ENCODE peak calls at places on chromosomes 1 and 21, in seven cellular contexts. One of them, this sample, is unnamed. For H3K9me3 and H3K27me3, the result is how much of the 10 kb centered on the place peaks cover.

GRCh38 chr21:41611966-41612606 is 104.1 kb upstream of the TMPRSS2 start:
- DNase-seq in CD4-positive, alpha-beta T cell: no peak
- DNase-seq in breast epithelium: peak
- DNase-seq in PC-3: peak
- DNase-seq in esophagus squamous epithelium: no peak
- DNase-seq in psoas muscle: no peak
- DNase-seq in Panc1: peak
- DNase-seq in this sample: peak

GRCh38 chr1:86416343-86416742 is 7.6 kb upstream of the CLCA2 start:
- DNase-seq in CD4-positive, alpha-beta T cell: no peak
- DNase-seq in breast epithelium: no peak
- DNase-seq in PC-3: no peak
- DNase-seq in esophagus squamous epithelium: no peak
- DNase-seq in psoas muscle: no peak
- DNase-seq in Panc1: no peak
- DNase-seq in this sample: no peak

GRCh38 chr1:235556807-235557206 is 52.6 kb upstream of the B3GALNT2 start:
- DNase-seq in CD4-positive, alpha-beta T cell: no peak
- DNase-seq in breast epithelium: no peak
- DNase-seq in PC-3: no peak
- DNase-seq in esophagus squamous epithelium: no peak
- DNase-seq in psoas muscle: no peak
- DNase-seq in Panc1: no peak
- DNase-seq in this sample: no peak

GRCh38 chr1:40032240-40032891 is 8.2 kb upstream of the CAP1 start:
- DNase-seq in CD4-positive, alpha-beta T cell: peak
- DNase-seq in breast epithelium: peak
- DNase-seq in PC-3: peak
- DNase-seq in esophagus squamous epithelium: no peak
- DNase-seq in psoas muscle: peak
- DNase-seq in Panc1: peak
- DNase-seq in this sample: no peak

GRCh38 chr1:203264052-203264501 is 34.6 kb upstream of the CHIT1 start:
- DNase-seq in CD4-positive, alpha-beta T cell: no peak
- DNase-seq in breast epithelium: peak
- DNase-seq in PC-3: no peak
- DNase-seq in esophagus squamous epithelium: no peak
- DNase-seq in psoas muscle: no peak
- DNase-seq in Panc1: no peak
- DNase-seq in this sample: no peak

GRCh38 chr1:84412316-84412942 is 14.1 kb downstream of the DNASE2B start:
- DNase-seq in CD4-positive, alpha-beta T cell: no peak
- DNase-seq in breast epithelium: no peak
- DNase-seq in PC-3: no peak
- DNase-seq in esophagus squamous epithelium: no peak
- DNase-seq in psoas muscle: no peak
- DNase-seq in Panc1: no peak
- DNase-seq in this sample: no peak

GRCh38 chr1:20279507-20279906 is 11.2 kb upstream of the VWA5B1 start:
- DNase-seq in CD4-positive, alpha-beta T cell: no peak
- DNase-seq in breast epithelium: peak
- DNase-seq in PC-3: peak
- DNase-seq in esophagus squamous epithelium: no peak
- DNase-seq in psoas muscle: no peak
- DNase-seq in Panc1: no peak
- DNase-seq in this sample: no peak

GRCh38 chr1:11804666-11805453 is 904 bp downstream of the MTHFR start:
- DNase-seq in CD4-positive, alpha-beta T cell: peak
- DNase-seq in breast epithelium: no peak
- DNase-seq in PC-3: peak
- DNase-seq in esophagus squamous epithelium: no peak
- DNase-seq in psoas muscle: no peak
- DNase-seq in Panc1: no peak
- DNase-seq in this sample: no peak

GRCh38 chr1:219669556-219669955 is 56.7 kb upstream of the ZC3H11B start:
- DNase-seq in CD4-positive, alpha-beta T cell: no peak
- DNase-seq in breast epithelium: no peak
- DNase-seq in PC-3: peak
- DNase-seq in esophagus squamous epithelium: no peak
- DNase-seq in psoas muscle: no peak
- DNase-seq in Panc1: no peak
- DNase-seq in this sample: no peak

GRCh38 chr1:219670426-219671149 is 57.7 kb upstream of the ZC3H11B start:
- DNase-seq in CD4-positive, alpha-beta T cell: no peak
- DNase-seq in breast epithelium: no peak
- DNase-seq in PC-3: peak
- DNase-seq in esophagus squamous epithelium: no peak
- DNase-seq in psoas muscle: peak
- DNase-seq in Panc1: no peak
- DNase-seq in this sample: no peak

GRCh38 chr1:219666242-219666641 is 53.3 kb upstream of the ZC3H11B start:
- DNase-seq in CD4-positive, alpha-beta T cell: no peak
- DNase-seq in breast epithelium: no peak
- DNase-seq in PC-3: peak
- DNase-seq in esophagus squamous epithelium: no peak
- DNase-seq in psoas muscle: no peak
- DNase-seq in Panc1: no peak
- DNase-seq in this sample: no peak

GRCh38 chr1:219669042-219669441 is 56.1 kb upstream of the ZC3H11B start:
- DNase-seq in CD4-positive, alpha-beta T cell: no peak
- DNase-seq in breast epithelium: no peak
- DNase-seq in PC-3: peak
- DNase-seq in esophagus squamous epithelium: no peak
- DNase-seq in psoas muscle: no peak
- DNase-seq in Panc1: no peak
- DNase-seq in this sample: no peak

GRCh38 chr1:219668446-219668845 is 55.5 kb upstream of the ZC3H11B start:
- DNase-seq in CD4-positive, alpha-beta T cell: no peak
- DNase-seq in breast epithelium: no peak
- DNase-seq in PC-3: no peak
- DNase-seq in esophagus squamous epithelium: no peak
- DNase-seq in psoas muscle: no peak
- DNase-seq in Panc1: no peak
- DNase-seq in this sample: no peak
- H3K9me3 ChIP-seq in CD4-positive, alpha-beta T cell: under half
- H3K9me3 ChIP-seq in breast epithelium: under half
- H3K9me3 ChIP-seq in PC-3: under half
- H3K9me3 ChIP-seq in esophagus squamous epithelium: under half
- H3K9me3 ChIP-seq in psoas muscle: under half
- H3K9me3 ChIP-seq in Panc1: under half
- H3K9me3 ChIP-seq in this sample: under half

GRCh38 chr1:15252547-15252835 is 5.5 kb downstream of the FHAD1 start:
- DNase-seq in CD4-positive, alpha-beta T cell: no peak
- DNase-seq in breast epithelium: no peak
- DNase-seq in PC-3: no peak
- DNase-seq in esophagus squamous epithelium: no peak
- DNase-seq in psoas muscle: no peak
- DNase-seq in Panc1: no peak
- DNase-seq in this sample: no peak

GRCh38 chr1:15256584-15256983 is 9.6 kb downstream of the FHAD1 start:
- DNase-seq in CD4-positive, alpha-beta T cell: no peak
- DNase-seq in breast epithelium: no peak
- DNase-seq in PC-3: no peak
- DNase-seq in esophagus squamous epithelium: no peak
- DNase-seq in psoas muscle: no peak
- DNase-seq in Panc1: no peak
- DNase-seq in this sample: no peak

GRCh38 chr1:15254521-15254920 is 7.5 kb downstream of the FHAD1 start:
- DNase-seq in CD4-positive, alpha-beta T cell: no peak
- DNase-seq in breast epithelium: no peak
- DNase-seq in PC-3: no peak
- DNase-seq in esophagus squamous epithelium: no peak
- DNase-seq in psoas muscle: no peak
- DNase-seq in Panc1: no peak
- DNase-seq in this sample: no peak

GRCh38 chr1:15257309-15257708 is 10.3 kb downstream of the FHAD1 start:
- DNase-seq in CD4-positive, alpha-beta T cell: no peak
- DNase-seq in breast epithelium: no peak
- DNase-seq in PC-3: no peak
- DNase-seq in esophagus squamous epithelium: no peak
- DNase-seq in psoas muscle: no peak
- DNase-seq in Panc1: no peak
- DNase-seq in this sample: no peak

DNA sequence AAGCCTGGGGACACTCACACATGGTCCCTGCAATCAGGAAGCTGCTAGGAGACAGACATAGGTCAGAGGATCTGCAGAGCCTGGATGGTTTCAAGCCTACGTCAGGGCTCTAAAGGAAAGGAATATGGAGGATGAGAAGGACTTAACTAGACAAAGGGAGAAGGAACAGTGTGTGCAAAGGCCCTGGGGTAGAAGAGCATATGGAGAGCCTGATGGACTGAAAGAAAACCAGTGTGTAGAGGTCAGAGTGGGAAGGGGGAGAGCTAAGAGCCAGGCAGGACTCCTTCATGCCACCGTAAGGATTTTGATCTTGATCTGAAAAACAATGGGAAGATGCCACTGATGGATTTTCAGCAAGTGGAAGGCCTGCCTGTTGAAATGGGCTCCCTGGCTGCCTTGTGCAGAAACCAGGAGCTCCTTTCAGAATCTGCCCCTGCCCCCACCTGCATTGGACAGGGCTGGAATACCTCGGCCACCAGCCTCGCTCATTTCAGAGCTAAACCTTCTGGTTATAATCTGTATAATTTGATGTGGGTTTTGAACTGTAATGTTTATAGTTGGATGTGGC is 8.6 kb downstream of the FHAD1 start:
- DNase-seq in CD4-positive, alpha-beta T cell: no peak
- DNase-seq in breast epithelium: no peak
- DNase-seq in PC-3: no peak
- DNase-seq in esophagus squamous epithelium: no peak
- DNase-seq in psoas muscle: no peak
- DNase-seq in Panc1: no peak
- DNase-seq in this sample: no peak
- H3K27me3 ChIP-seq in CD4-positive, alpha-beta T cell: under half
- H3K27me3 ChIP-seq in breast epithelium: under half
- H3K27me3 ChIP-seq in PC-3: under half
- H3K27me3 ChIP-seq in esophagus squamous epithelium: under half
- H3K27me3 ChIP-seq in psoas muscle: under half
- H3K27me3 ChIP-seq in Panc1: under half
- H3K27me3 ChIP-seq in this sample: under half

GRCh38 chr21:28233536-28234220 is 759.0 kb downstream of the LTN1 start:
- DNase-seq in CD4-positive, alpha-beta T cell: no peak
- DNase-seq in breast epithelium: no peak
- DNase-seq in PC-3: no peak
- DNase-seq in esophagus squamous epithelium: no peak
- DNase-seq in psoas muscle: no peak
- DNase-seq in Panc1: no peak
- DNase-seq in this sample: no peak

GRCh38 chr21:28230559-28230958 is 762.1 kb downstream of the LTN1 start:
- DNase-seq in CD4-positive, alpha-beta T cell: no peak
- DNase-seq in breast epithelium: no peak
- DNase-seq in PC-3: peak
- DNase-seq in esophagus squamous epithelium: no peak
- DNase-seq in psoas muscle: no peak
- DNase-seq in Panc1: no peak
- DNase-seq in this sample: no peak

GRCh38 chr21:28237661-28238060 is 755.0 kb downstream of the LTN1 start:
- DNase-seq in CD4-positive, alpha-beta T cell: no peak
- DNase-seq in breast epithelium: no peak
- DNase-seq in PC-3: no peak
- DNase-seq in esophagus squamous epithelium: no peak
- DNase-seq in psoas muscle: no peak
- DNase-seq in Panc1: no peak
- DNase-seq in this sample: no peak

GRCh38 chr21:28239345-28239744 is 753.3 kb downstream of the LTN1 start:
- DNase-seq in CD4-positive, alpha-beta T cell: no peak
- DNase-seq in breast epithelium: peak
- DNase-seq in PC-3: no peak
- DNase-seq in esophagus squamous epithelium: no peak
- DNase-seq in psoas muscle: no peak
- DNase-seq in Panc1: no peak
- DNase-seq in this sample: no peak

DNA sequence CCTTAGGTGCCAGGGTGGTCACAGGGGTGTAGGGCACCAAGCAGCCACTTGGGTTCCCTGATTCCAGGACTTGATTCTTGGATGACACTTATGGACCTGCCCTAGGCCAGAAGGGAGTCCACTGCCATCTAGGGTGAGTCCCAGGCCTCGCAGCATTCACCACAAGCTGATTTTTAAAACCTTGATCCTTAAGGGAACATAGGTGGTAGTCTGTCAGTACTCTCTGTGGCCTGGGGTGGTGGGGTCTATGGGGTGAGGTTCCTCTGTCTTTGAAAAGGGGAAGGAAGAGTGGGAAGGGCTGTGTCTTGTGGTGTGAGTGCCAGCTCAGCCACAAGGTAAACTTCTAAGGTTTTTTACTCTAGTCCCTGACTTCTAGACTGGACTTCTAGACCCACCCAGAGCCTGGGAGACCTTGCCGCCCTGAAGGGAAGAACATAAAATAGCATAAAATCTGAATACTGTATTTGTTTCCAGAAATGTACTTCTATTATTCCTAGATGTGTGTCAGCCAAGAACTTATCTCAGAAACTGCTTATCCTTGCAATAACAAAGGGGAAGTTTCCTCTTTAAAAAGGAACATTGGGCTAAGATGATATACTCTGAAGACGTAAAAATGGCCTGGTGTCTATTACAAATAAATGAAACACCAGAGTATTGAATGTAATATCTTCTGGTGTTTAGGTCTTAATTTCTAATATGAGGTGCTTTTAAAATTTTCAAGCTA is 757.3 kb downstream of the LTN1 start:
- DNase-seq in CD4-positive, alpha-beta T cell: no peak
- DNase-seq in breast epithelium: no peak
- DNase-seq in PC-3: no peak
- DNase-seq in esophagus squamous epithelium: no peak
- DNase-seq in psoas muscle: no peak
- DNase-seq in Panc1: no peak
- DNase-seq in this sample: no peak
- H3K9me3 ChIP-seq in CD4-positive, alpha-beta T cell: under half
- H3K9me3 ChIP-seq in breast epithelium: under half
- H3K9me3 ChIP-seq in PC-3: under half
- H3K9me3 ChIP-seq in esophagus squamous epithelium: under half
- H3K9me3 ChIP-seq in psoas muscle: under half
- H3K9me3 ChIP-seq in Panc1: under half
- H3K9me3 ChIP-seq in this sample: under half

DNA sequence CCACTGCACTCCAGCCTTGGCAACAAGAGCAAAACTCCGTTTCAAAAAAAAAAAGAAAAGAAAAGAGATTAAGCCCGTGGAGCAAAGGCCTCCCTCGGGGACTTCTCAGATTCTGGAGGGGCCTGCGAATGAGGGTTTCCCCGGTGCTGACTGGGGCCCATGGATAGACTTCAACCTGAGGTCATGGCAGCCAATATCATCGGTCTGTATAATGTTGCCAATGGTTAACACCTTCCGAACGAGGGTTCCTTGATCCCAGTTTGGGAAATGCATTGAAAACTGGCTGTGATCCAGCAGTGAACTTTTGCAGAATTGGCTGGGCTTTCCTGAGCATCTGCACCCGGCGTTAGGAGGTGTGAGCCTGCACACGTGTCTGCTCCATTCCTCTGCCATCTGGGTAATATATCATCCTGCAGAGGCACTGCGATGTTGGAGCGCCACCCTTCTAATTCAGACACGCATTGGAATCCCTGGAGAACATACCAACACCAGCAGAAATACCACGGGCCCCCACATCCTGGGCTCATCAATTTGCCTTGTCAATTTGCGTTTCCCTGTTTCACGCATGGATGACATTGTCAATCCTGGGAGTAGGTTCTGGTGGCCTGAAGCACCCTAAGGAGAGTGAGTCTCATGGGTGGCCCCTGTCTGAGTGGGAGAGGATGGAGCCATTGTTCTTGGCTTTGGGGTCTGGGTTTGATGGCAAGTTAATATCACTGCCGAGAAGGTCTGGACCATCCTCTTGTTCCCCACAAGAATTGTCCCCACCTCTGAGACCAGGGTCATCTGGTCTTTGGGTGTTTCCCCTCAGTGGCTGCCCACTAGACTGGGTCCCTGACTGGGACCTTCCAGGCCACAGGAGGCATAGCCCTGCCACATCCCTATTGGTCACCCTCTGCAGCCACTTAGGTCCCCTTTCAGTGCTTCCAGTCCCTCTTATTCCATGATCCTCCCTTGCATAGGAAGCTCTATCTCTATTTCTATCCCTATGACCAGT is 441.0 kb downstream of the PTPRU start:
- DNase-seq in CD4-positive, alpha-beta T cell: no peak
- DNase-seq in breast epithelium: peak
- DNase-seq in PC-3: no peak
- DNase-seq in esophagus squamous epithelium: no peak
- DNase-seq in psoas muscle: no peak
- DNase-seq in Panc1: no peak
- DNase-seq in this sample: peak
- H3K27me3 ChIP-seq in CD4-positive, alpha-beta T cell: under half
- H3K27me3 ChIP-seq in breast epithelium: under half
- H3K27me3 ChIP-seq in PC-3: under half
- H3K27me3 ChIP-seq in esophagus squamous epithelium: under half
- H3K27me3 ChIP-seq in psoas muscle: under half
- H3K27me3 ChIP-seq in Panc1: under half
- H3K27me3 ChIP-seq in this sample: under half